ENCODE peak calls at places on chromosome 1, in four cellular contexts. A is ACHN, B is WTC11, M is thoracic aorta. R is an unnamed sample.

GRCh38 chr1:107057197-107058133 is 991 bp downstream of the PRMT6 start:
- DNase-seq in A (peak; percentile 55), B (peak; percentile 58), M (peak; percentile 5), R (peak; percentile 16)

GRCh38 chr1:112263464-112263863 is 132.6 kb upstream of the CTTNBP2NL start:
- DNase-seq in A (no peak), B (no peak), M (no peak), R (no peak)

GRCh38 chr1:160952129-160952510 is 2.5 kb downstream of the ITLN2 start:
- DNase-seq in A (no peak), B (no peak), M (no peak), R (no peak)

GRCh38 chr1:26791626-26792025 is 3.9 kb downstream of the PIGV start:
- DNase-seq in A (no peak), B (no peak), M (no peak), R (no peak)

GRCh38 chr1:93559045-93559444 is 111.1 kb downstream of the FNBP1L start:
- DNase-seq in A (no peak), B (no peak), M (no peak), R (no peak)

GRCh38 chr1:86429830-86430229 is 5.9 kb downstream of the CLCA2 start:
- DNase-seq in A (no peak), B (no peak), M (peak; percentile 13), R (peak; percentile 60)

GRCh38 chr1:52670599-52670998 is 27.5 kb downstream of the COA7 start:
- DNase-seq in A (no peak), B (no peak), M (no peak), R (no peak)

GRCh38 chr1:8540266-8540926 is 222.5 kb downstream of the SLC45A1 start:
- DNase-seq in A (no peak), B (no peak), M (no peak), R (no peak)

GRCh38 chr1:193111641-193112090 is 6.5 kb upstream of the GLRX2 start:
- DNase-seq in A (peak; percentile 83), B (peak; percentile 38), M (no peak), R (no peak)

GRCh38 chr1:45723248-45723930 is 27.1 kb downstream of the IPP start:
- DNase-seq in A (no peak), B (no peak), M (no peak), R (no peak)

GRCh38 chr1:21149430-21149861 is 27.3 kb downstream of the EIF4G3 start:
- DNase-seq in A (peak; percentile 21), B (no peak), M (no peak), R (no peak)

GRCh38 chr1:19979494-19979977 is at the start of gene PLA2G2A:
- DNase-seq in A (no peak), B (no peak), M (no peak), R (no peak)

GRCh38 chr1:235415008-235415904 is 48.0 kb downstream of the TBCE start:
- DNase-seq in A (peak; percentile 78), B (peak; percentile 69), M (no peak), R (peak; percentile 44)

GRCh38 chr1:1617516-1617915 is 2.2 kb downstream of the MIB2 start:
- DNase-seq in A (no peak), B (no peak), M (no peak), R (no peak)

GRCh38 chr1:3213730-3214129 is 144.7 kb downstream of the PRDM16 start:
- DNase-seq in A (no peak), B (no peak), M (no peak), R (no peak)

GRCh38 chr1:112026018-112026417 is 36.5 kb upstream of the KCND3 start:
- DNase-seq in A (no peak), B (no peak), M (no peak), R (no peak)

GRCh38 chr1:177392336-177392735 is 221.6 kb downstream of the BRINP2 start:
- DNase-seq in A (no peak), B (no peak), M (no peak), R (no peak)

GRCh38 chr1:57072775-57073174 is 107.0 kb upstream of the C8B start:
- DNase-seq in A (no peak), B (peak; percentile 34), M (no peak), R (no peak)

GRCh38 chr1:9882296-9882944 is 27.6 kb downstream of the CTNNBIP1 start:
- DNase-seq in A (no peak), B (no peak), M (no peak), R (no peak)

GRCh38 chr1:61852693-61853060 is 110.4 kb downstream of the PATJ start:
- DNase-seq in A (no peak), B (no peak), M (no peak), R (no peak)

GRCh38 chr1:116997666-116998065 is 3.9 kb upstream of the CD101 start:
- DNase-seq in A (peak; percentile 5), B (no peak), M (no peak), R (no peak)

GRCh38 chr1:177209357-177209756 is 38.6 kb downstream of the BRINP2 start:
- DNase-seq in A (peak; percentile 98), B (no peak), M (peak; percentile 39), R (peak; percentile 6)

GRCh38 chr1:94970783-94971182 is 43.9 kb upstream of the CNN3 start:
- DNase-seq in A (no peak), B (no peak), M (no peak), R (no peak)

GRCh38 chr1:49435291-49435690 is 588.5 kb downstream of the AGBL4 start:
- DNase-seq in A (no peak), B (no peak), M (no peak), R (no peak)

GRCh38 chr1:83742446-83742845 is 256.5 kb downstream of the TTLL7 start:
- DNase-seq in A (no peak), B (no peak), M (no peak), R (no peak)

GRCh38 chr1:247747616-247748015 is 325 bp downstream of the OR14A2 start:
- DNase-seq in A (no peak), B (no peak), M (no peak), R (no peak)

GRCh38 chr1:45974541-45975269 is 157.7 kb downstream of the PIK3R3 start:
- DNase-seq in A (no peak), B (no peak), M (no peak), R (no peak)

GRCh38 chr1:82179162-82179561 is 378.4 kb downstream of the ADGRL2 start:
- DNase-seq in A (no peak), B (no peak), M (no peak), R (no peak)

GRCh38 chr1:41649445-41650175 is 165.1 kb upstream of the EDN2 start:
- DNase-seq in A (no peak), B (no peak), M (no peak), R (no peak)

GRCh38 chr1:66539491-66539890 is 5.5 kb downstream of the SGIP1 start:
- DNase-seq in A (no peak), B (no peak), M (no peak), R (no peak)

GRCh38 chr1:153968000-153968363 is 280 bp downstream of the CREB3L4 start:
- DNase-seq in A (no peak), B (peak; percentile 54), M (no peak), R (no peak)

GRCh38 chr1:147389532-147390184 is 147.2 kb downstream of the CHD1L start:
- DNase-seq in A (peak; percentile 52), B (no peak), M (no peak), R (no peak)

GRCh38 chr1:204751883-204752687 is 66.5 kb upstream of the LRRN2 start:
- DNase-seq in A (no peak), B (peak; percentile 73), M (no peak), R (no peak)

GRCh38 chr1:220906561-220907334 is 27.5 kb downstream of the HLX start:
- DNase-seq in A (no peak), B (no peak), M (no peak), R (no peak)

GRCh38 chr1:157158967-157159366 is 20.8 kb upstream of the ETV3 start:
- DNase-seq in A (no peak), B (no peak), M (no peak), R (no peak)

GRCh38 chr1:181170194-181170593 is 81.7 kb downstream of the IER5 start:
- DNase-seq in A (no peak), B (no peak), M (no peak), R (no peak)

GRCh38 chr1:63698001-63698838 is 75.6 kb upstream of the ROR1 start:
- DNase-seq in A (no peak), B (no peak), M (peak; percentile 49), R (no peak)

GRCh38 chr1:174964261-174964984 is 35.3 kb upstream of the CACYBP start:
- DNase-seq in A (no peak), B (no peak), M (no peak), R (no peak)

R was measured in brain pericyte.